ENCODE peak calls at places on chromosomes 13 and 19, in five cellular contexts. I is HT-29, K is suprapubic skin, S is GM23338, U is anterior cingulate cortex. W is an unnamed sample.

GRCh38 chr19:33767898-33768413 is 28.7 kb upstream of the KCTD15 start:
- DNase-seq in S (peak), K (no peak), I (peak), U (no peak), W (no peak)

GRCh38 chr13:80276371-80277289 is 64.3 kb downstream of the SPRY2 start:
- DNase-seq in K (no peak), U (peak), S (peak), I (no peak), W (no peak)

GRCh38 chr13:21054313-21054712 is 7.1 kb downstream of the LATS2 start:
- DNase-seq in K (no peak), S (no peak), I (no peak), U (no peak), W (no peak)

GRCh38 chr13:51518847-51519246 is 65.4 kb upstream of the WDFY2 start:
- DNase-seq in K (no peak), S (no peak), I (no peak), U (no peak), W (no peak)

GRCh38 chr19:34314437-34315313 is 50.3 kb upstream of the GPI start:
- DNase-seq in S (no peak), U (no peak), I (no peak), K (no peak), W (no peak)

GRCh38 chr13:44196186-44196751 is 177.4 kb upstream of the SERP2 start:
- DNase-seq in K (no peak), U (no peak), I (no peak), S (no peak), W (no peak)

GRCh38 chr13:50422181-50423148 is 407.2 kb downstream of the KCNRG start:
- DNase-seq in S (no peak), I (no peak), K (no peak), U (no peak), W (no peak)

GRCh38 chr19:29714371-29714952 is 599 bp downstream of the C19orf12 start:
- DNase-seq in K (no peak), I (no peak), U (no peak), S (no peak), W (no peak)

GRCh38 chr13:94256671-94257070 is 222.8 kb downstream of the DCT start:
- DNase-seq in I (no peak), S (no peak), U (no peak), K (no peak), W (no peak)

GRCh38 chr13:36919833-36920611 is at the start of gene SMAD9:
- DNase-seq in U (peak), S (peak), I (no peak), K (no peak), W (no peak)

GRCh38 chr13:42875448-42876269 is 94.3 kb downstream of the FAM216B start:
- DNase-seq in S (peak), I (no peak), K (no peak), U (no peak), W (no peak)

GRCh38 chr13:40402931-40403412 is 263.5 kb downstream of the FOXO1 start:
- DNase-seq in S (peak), K (no peak), I (peak), U (no peak), W (no peak)

GRCh38 chr19:3366104-3366760 is at the start of gene NFIC:
- DNase-seq in I (peak), S (peak), K (peak), U (no peak), W (no peak)

GRCh38 chr19:35044317-35045117 is 3.0 kb downstream of the HPN start:
- DNase-seq in I (peak), K (no peak), S (peak), U (peak), W (no peak)

GRCh38 chr13:23074054-23074805 is 106.5 kb upstream of the SGCG start:
- DNase-seq in I (no peak), S (no peak), U (no peak), K (no peak), W (no peak)

GRCh38 chr19:16397791-16398529 is 73.3 kb downstream of the KLF2 start:
- DNase-seq in I (no peak), S (no peak), K (no peak), U (no peak), W (no peak)